ENCODE peak calls at places on chromosome 6, in ten cellular contexts. One of them, this sample, is unnamed.
A peak's percentile ranks its signal among the peaks of the same experiment; 100 is the strongest.

GRCh38 chr6:51147756-51148155 is 329.1 kb downstream of the TFAP2B start:
- DNase-seq in PC-3: peak; percentile 67
- DNase-seq in heart right ventricle: no peak
- DNase-seq in psoas muscle: no peak
- DNase-seq in right cardiac atrium: no peak
- DNase-seq in SK-N-SH: no peak
- DNase-seq in PC-9: no peak
- DNase-seq in HCT116: no peak
- DNase-seq in left ventricle myocardium inferior: no peak
- DNase-seq in body of pancreas: no peak
- DNase-seq in this sample: no peak

GRCh38 chr6:78832091-78832808 is 35.1 kb upstream of the IRAK1BP1 start:
- DNase-seq in PC-3: no peak
- DNase-seq in heart right ventricle: no peak
- DNase-seq in psoas muscle: no peak
- DNase-seq in right cardiac atrium: no peak
- DNase-seq in SK-N-SH: no peak
- DNase-seq in PC-9: no peak
- DNase-seq in HCT116: no peak
- DNase-seq in left ventricle myocardium inferior: no peak
- DNase-seq in body of pancreas: peak; percentile 62
- DNase-seq in this sample: no peak

GRCh38 chr6:150638286-150638685 is 38.6 kb downstream of the PLEKHG1 start:
- DNase-seq in PC-3: no peak
- DNase-seq in heart right ventricle: no peak
- DNase-seq in psoas muscle: no peak
- DNase-seq in right cardiac atrium: no peak
- DNase-seq in SK-N-SH: no peak
- DNase-seq in PC-9: no peak
- DNase-seq in HCT116: no peak
- DNase-seq in left ventricle myocardium inferior: no peak
- DNase-seq in body of pancreas: no peak
- DNase-seq in this sample: no peak

GRCh38 chr6:95578106-95578410 is 723 bp downstream of the MANEA start:
- DNase-seq in PC-3: peak; percentile 14
- DNase-seq in heart right ventricle: no peak
- DNase-seq in psoas muscle: no peak
- DNase-seq in right cardiac atrium: no peak
- DNase-seq in SK-N-SH: no peak
- DNase-seq in PC-9: no peak
- DNase-seq in HCT116: no peak
- DNase-seq in left ventricle myocardium inferior: no peak
- DNase-seq in body of pancreas: no peak
- DNase-seq in this sample: no peak

GRCh38 chr6:87237804-87238203 is 82.4 kb downstream of the ZNF292 start:
- DNase-seq in PC-3: peak; percentile 29
- DNase-seq in heart right ventricle: no peak
- DNase-seq in psoas muscle: no peak
- DNase-seq in right cardiac atrium: no peak
- DNase-seq in SK-N-SH: peak; percentile 51
- DNase-seq in PC-9: no peak
- DNase-seq in HCT116: peak; percentile 18
- DNase-seq in left ventricle myocardium inferior: no peak
- DNase-seq in body of pancreas: no peak
- DNase-seq in this sample: no peak

GRCh38 chr6:114342826-114343781 is at the start of gene HS3ST5:
- DNase-seq in PC-3: peak; percentile 74
- DNase-seq in heart right ventricle: peak; percentile 12
- DNase-seq in psoas muscle: peak; percentile 25
- DNase-seq in right cardiac atrium: peak; percentile 55
- DNase-seq in SK-N-SH: peak; percentile 86
- DNase-seq in PC-9: peak; percentile 63
- DNase-seq in HCT116: peak; percentile 6
- DNase-seq in left ventricle myocardium inferior: no peak
- DNase-seq in body of pancreas: peak; percentile 44
- DNase-seq in this sample: no peak

GRCh38 chr6:145139451-145139850 is 595.9 kb downstream of the EPM2A start:
- DNase-seq in PC-3: no peak
- DNase-seq in heart right ventricle: no peak
- DNase-seq in psoas muscle: no peak
- DNase-seq in right cardiac atrium: no peak
- DNase-seq in SK-N-SH: peak; percentile 4
- DNase-seq in PC-9: no peak
- DNase-seq in HCT116: no peak
- DNase-seq in left ventricle myocardium inferior: no peak
- DNase-seq in body of pancreas: no peak
- DNase-seq in this sample: no peak

GRCh38 chr6:137043710-137044365 is 927 bp downstream of the IL20RA start:
- DNase-seq in PC-3: peak; percentile 55
- DNase-seq in heart right ventricle: no peak
- DNase-seq in psoas muscle: peak; percentile 24
- DNase-seq in right cardiac atrium: peak; percentile 68
- DNase-seq in SK-N-SH: no peak
- DNase-seq in PC-9: peak; percentile 34
- DNase-seq in HCT116: no peak
- DNase-seq in left ventricle myocardium inferior: peak; percentile 21
- DNase-seq in body of pancreas: no peak
- DNase-seq in this sample: no peak

GRCh38 chr6:113875470-113875869 is 18.3 kb downstream of the MARCKS start:
- DNase-seq in PC-3: no peak
- DNase-seq in heart right ventricle: no peak
- DNase-seq in psoas muscle: no peak
- DNase-seq in right cardiac atrium: no peak
- DNase-seq in SK-N-SH: no peak
- DNase-seq in PC-9: no peak
- DNase-seq in HCT116: no peak
- DNase-seq in left ventricle myocardium inferior: no peak
- DNase-seq in body of pancreas: no peak
- DNase-seq in this sample: no peak

GRCh38 chr6:106025655-106026054 is 60.5 kb upstream of the PRDM1 start:
- DNase-seq in PC-3: no peak
- DNase-seq in heart right ventricle: no peak
- DNase-seq in psoas muscle: no peak
- DNase-seq in right cardiac atrium: no peak
- DNase-seq in SK-N-SH: no peak
- DNase-seq in PC-9: no peak
- DNase-seq in HCT116: no peak
- DNase-seq in left ventricle myocardium inferior: no peak
- DNase-seq in body of pancreas: no peak
- DNase-seq in this sample: no peak

GRCh38 chr6:26199773-26200728 is 112.8 kb downstream of the HFE start:
- DNase-seq in PC-3: peak; percentile 41
- DNase-seq in heart right ventricle: no peak
- DNase-seq in psoas muscle: no peak
- DNase-seq in right cardiac atrium: peak; percentile 74
- DNase-seq in SK-N-SH: no peak
- DNase-seq in PC-9: no peak
- DNase-seq in HCT116: peak; percentile 27
- DNase-seq in left ventricle myocardium inferior: no peak
- DNase-seq in body of pancreas: no peak
- DNase-seq in this sample: no peak

GRCh38 chr6:3887150-3887700 is 38.1 kb downstream of the FAM50B start:
- DNase-seq in PC-3: peak; percentile 36
- DNase-seq in heart right ventricle: peak; percentile 29
- DNase-seq in psoas muscle: no peak
- DNase-seq in right cardiac atrium: no peak
- DNase-seq in SK-N-SH: no peak
- DNase-seq in PC-9: peak; percentile 28
- DNase-seq in HCT116: no peak
- DNase-seq in left ventricle myocardium inferior: no peak
- DNase-seq in body of pancreas: no peak
- DNase-seq in this sample: no peak

GRCh38 chr6:6556738-6557503 is 31.6 kb upstream of the LY86 start:
- DNase-seq in PC-3: peak; percentile 63
- DNase-seq in heart right ventricle: peak; percentile 49
- DNase-seq in psoas muscle: no peak
- DNase-seq in right cardiac atrium: no peak
- DNase-seq in SK-N-SH: peak; percentile 64
- DNase-seq in PC-9: peak; percentile 41
- DNase-seq in HCT116: peak; percentile 43
- DNase-seq in left ventricle myocardium inferior: peak; percentile 36
- DNase-seq in body of pancreas: peak; percentile 72
- DNase-seq in this sample: no peak

GRCh38 chr6:37695857-37696219 is 1.8 kb downstream of the MDGA1 start:
- DNase-seq in PC-3: peak; percentile 12
- DNase-seq in heart right ventricle: no peak
- DNase-seq in psoas muscle: no peak
- DNase-seq in right cardiac atrium: no peak
- DNase-seq in SK-N-SH: peak; percentile 58
- DNase-seq in PC-9: no peak
- DNase-seq in HCT116: no peak
- DNase-seq in left ventricle myocardium inferior: no peak
- DNase-seq in body of pancreas: no peak
- DNase-seq in this sample: no peak

GRCh38 chr6:152572395-152573061 is 64.6 kb downstream of the SYNE1 start:
- DNase-seq in PC-3: peak; percentile 4
- DNase-seq in heart right ventricle: no peak
- DNase-seq in psoas muscle: no peak
- DNase-seq in right cardiac atrium: no peak
- DNase-seq in SK-N-SH: no peak
- DNase-seq in PC-9: no peak
- DNase-seq in HCT116: no peak
- DNase-seq in left ventricle myocardium inferior: no peak
- DNase-seq in body of pancreas: no peak
- DNase-seq in this sample: no peak

GRCh38 chr6:166629628-166630027 is 2.6 kb upstream of the RPS6KA2 start:
- DNase-seq in PC-3: no peak
- DNase-seq in heart right ventricle: no peak
- DNase-seq in psoas muscle: no peak
- DNase-seq in right cardiac atrium: no peak
- DNase-seq in SK-N-SH: no peak
- DNase-seq in PC-9: no peak
- DNase-seq in HCT116: no peak
- DNase-seq in left ventricle myocardium inferior: no peak
- DNase-seq in body of pancreas: no peak
- DNase-seq in this sample: no peak

GRCh38 chr6:156828280-156828703 is 51.1 kb downstream of the ARID1B start:
- DNase-seq in PC-3: peak; percentile 83
- DNase-seq in heart right ventricle: no peak
- DNase-seq in psoas muscle: peak; percentile 55
- DNase-seq in right cardiac atrium: no peak
- DNase-seq in SK-N-SH: no peak
- DNase-seq in PC-9: peak; percentile 16
- DNase-seq in HCT116: peak; percentile 57
- DNase-seq in left ventricle myocardium inferior: no peak
- DNase-seq in body of pancreas: peak; percentile 70
- DNase-seq in this sample: no peak

GRCh38 chr6:105675715-105676397 is 273.0 kb upstream of the PREP start:
- DNase-seq in PC-3: peak; percentile 89
- DNase-seq in heart right ventricle: no peak
- DNase-seq in psoas muscle: no peak
- DNase-seq in right cardiac atrium: no peak
- DNase-seq in SK-N-SH: peak; percentile 12
- DNase-seq in PC-9: no peak
- DNase-seq in HCT116: peak; percentile 73
- DNase-seq in left ventricle myocardium inferior: no peak
- DNase-seq in body of pancreas: no peak
- DNase-seq in this sample: no peak

DNA sequence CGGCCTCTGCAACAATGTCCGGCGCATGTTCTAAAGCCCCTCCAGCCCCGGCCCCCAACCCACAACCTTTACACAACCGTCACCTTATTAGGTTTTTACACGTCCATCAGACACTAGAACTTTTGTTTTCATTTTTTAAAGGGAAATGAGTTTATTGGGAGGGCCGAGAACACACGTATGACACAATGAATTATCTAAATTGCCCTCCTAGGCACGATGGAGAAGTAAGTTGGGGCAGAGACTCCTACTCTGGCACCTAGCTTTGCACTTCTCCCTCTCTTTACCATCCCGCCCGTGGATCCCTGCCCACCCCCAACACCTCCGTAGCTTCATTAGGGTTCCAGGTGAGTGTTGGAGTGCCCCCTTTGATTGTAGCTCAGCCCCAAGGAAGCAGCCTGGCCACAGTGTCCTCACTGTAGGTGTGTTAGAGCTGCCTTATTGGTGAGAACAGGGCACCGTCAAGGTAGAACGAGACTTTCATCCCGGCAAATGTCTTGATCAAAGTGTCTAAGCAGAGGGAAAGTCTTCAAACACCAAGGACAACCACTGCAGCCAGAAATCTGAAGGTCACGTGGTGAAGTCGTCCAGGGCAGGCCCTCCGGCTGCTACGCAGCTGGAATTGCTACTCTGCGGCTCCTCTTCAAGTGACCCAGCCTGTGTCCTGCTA is 1.4 kb upstream of the DLL1 start:
- DNase-seq in PC-3: no peak
- DNase-seq in heart right ventricle: no peak
- DNase-seq in psoas muscle: no peak
- DNase-seq in right cardiac atrium: no peak
- DNase-seq in SK-N-SH: peak; percentile 47
- DNase-seq in PC-9: no peak
- DNase-seq in HCT116: no peak
- DNase-seq in left ventricle myocardium inferior: no peak
- DNase-seq in body of pancreas: peak; percentile 54
- DNase-seq in this sample: no peak
- H3K27me3 ChIP-seq in PC-3: peaks cover 50% of the 10 kb centered on the region
- H3K27me3 ChIP-seq in heart right ventricle: peaks cover 37% of the 10 kb centered on the region
- H3K27me3 ChIP-seq in psoas muscle: peaks cover 29% of the 10 kb centered on the region
- H3K27me3 ChIP-seq in right cardiac atrium: no peaks in the 10 kb centered on the region
- H3K27me3 ChIP-seq in SK-N-SH: peaks cover 88% of the 10 kb centered on the region
- H3K27me3 ChIP-seq in PC-9: peaks cover 49% of the 10 kb centered on the region
- H3K27me3 ChIP-seq in HCT116: peaks cover 4% of the 10 kb centered on the region
- H3K27me3 ChIP-seq in left ventricle myocardium inferior: peaks cover 75% of the 10 kb centered on the region
- H3K27me3 ChIP-seq in body of pancreas: no peaks in the 10 kb centered on the region
- H3K27me3 ChIP-seq in this sample: no peaks in the 10 kb centered on the region

GRCh38 chr6:99607416-99608036 is 893 bp downstream of the PRDM13 start:
- DNase-seq in PC-3: no peak
- DNase-seq in heart right ventricle: no peak
- DNase-seq in psoas muscle: no peak
- DNase-seq in right cardiac atrium: peak; percentile 40
- DNase-seq in SK-N-SH: no peak
- DNase-seq in PC-9: no peak
- DNase-seq in HCT116: no peak
- DNase-seq in left ventricle myocardium inferior: no peak
- DNase-seq in body of pancreas: no peak
- DNase-seq in this sample: no peak
- H3K27me3 ChIP-seq in PC-3: peaks cover 54% of the 10 kb centered on the region
- H3K27me3 ChIP-seq in heart right ventricle: peaks cover 100% of the 10 kb centered on the region
- H3K27me3 ChIP-seq in psoas muscle: peaks cover 56% of the 10 kb centered on the region
- H3K27me3 ChIP-seq in right cardiac atrium: no peaks in the 10 kb centered on the region
- H3K27me3 ChIP-seq in SK-N-SH: peaks cover 89% of the 10 kb centered on the region
- H3K27me3 ChIP-seq in PC-9: peaks cover 3% of the 10 kb centered on the region
- H3K27me3 ChIP-seq in HCT116: no peaks in the 10 kb centered on the region
- H3K27me3 ChIP-seq in left ventricle myocardium inferior: peaks cover 100% of the 10 kb centered on the region
- H3K27me3 ChIP-seq in body of pancreas: peaks cover 9% of the 10 kb centered on the region
- H3K27me3 ChIP-seq in this sample: peaks cover 70% of the 10 kb centered on the region

GRCh38 chr6:73525546-73526330 is 4.9 kb upstream of the EEF1A1 start:
- DNase-seq in PC-3: no peak
- DNase-seq in heart right ventricle: no peak
- DNase-seq in psoas muscle: no peak
- DNase-seq in right cardiac atrium: no peak
- DNase-seq in SK-N-SH: no peak
- DNase-seq in PC-9: no peak
- DNase-seq in HCT116: no peak
- DNase-seq in left ventricle myocardium inferior: no peak
- DNase-seq in body of pancreas: no peak
- DNase-seq in this sample: no peak
- H3K27me3 ChIP-seq in PC-3: no peaks in the 10 kb centered on the region
- H3K27me3 ChIP-seq in heart right ventricle: no peaks in the 10 kb centered on the region
- H3K27me3 ChIP-seq in psoas muscle: peaks cover 13% of the 10 kb centered on the region
- H3K27me3 ChIP-seq in right cardiac atrium: no peaks in the 10 kb centered on the region
- H3K27me3 ChIP-seq in SK-N-SH: no peaks in the 10 kb centered on the region
- H3K27me3 ChIP-seq in PC-9: no peaks in the 10 kb centered on the region
- H3K27me3 ChIP-seq in HCT116: no peaks in the 10 kb centered on the region
- H3K27me3 ChIP-seq in left ventricle myocardium inferior: peaks cover 81% of the 10 kb centered on the region
- H3K27me3 ChIP-seq in body of pancreas: no peaks in the 10 kb centered on the region
- H3K27me3 ChIP-seq in this sample: no peaks in the 10 kb centered on the region

GRCh38 chr6:41288025-41288777 is 1.7 kb upstream of the TREM1 start:
- DNase-seq in PC-3: peak; percentile 71
- DNase-seq in heart right ventricle: no peak
- DNase-seq in psoas muscle: no peak
- DNase-seq in right cardiac atrium: no peak
- DNase-seq in SK-N-SH: no peak
- DNase-seq in PC-9: no peak
- DNase-seq in HCT116: no peak
- DNase-seq in left ventricle myocardium inferior: no peak
- DNase-seq in body of pancreas: no peak
- DNase-seq in this sample: no peak
- H3K27me3 ChIP-seq in PC-3: no peaks in the 10 kb centered on the region
- H3K27me3 ChIP-seq in heart right ventricle: no peaks in the 10 kb centered on the region
- H3K27me3 ChIP-seq in psoas muscle: no peaks in the 10 kb centered on the region
- H3K27me3 ChIP-seq in right cardiac atrium: no peaks in the 10 kb centered on the region
- H3K27me3 ChIP-seq in SK-N-SH: no peaks in the 10 kb centered on the region
- H3K27me3 ChIP-seq in PC-9: no peaks in the 10 kb centered on the region
- H3K27me3 ChIP-seq in HCT116: no peaks in the 10 kb centered on the region
- H3K27me3 ChIP-seq in left ventricle myocardium inferior: peaks cover 3% of the 10 kb centered on the region
- H3K27me3 ChIP-seq in body of pancreas: no peaks in the 10 kb centered on the region
- H3K27me3 ChIP-seq in this sample: no peaks in the 10 kb centered on the region